ENCODE peak calls at places on chromosomes 11 and 22, in five cellular contexts. One of them, this sample, is unnamed.

GRCh38 chr11:122772945-122773344 is 65.4 kb upstream of the CRTAM start:
- DNase-seq in naive thymus-derived CD8-positive, alpha-beta T cell: no peak
- DNase-seq in astrocyte: peak
- DNase-seq in CD4-positive, alpha-beta memory T cell: no peak
- DNase-seq in EL: peak
- DNase-seq in this sample: peak

GRCh38 chr11:115501895-115502589 is 2.2 kb downstream of the CADM1 start:
- DNase-seq in naive thymus-derived CD8-positive, alpha-beta T cell: no peak
- DNase-seq in astrocyte: peak
- DNase-seq in CD4-positive, alpha-beta memory T cell: no peak
- DNase-seq in EL: no peak
- DNase-seq in this sample: no peak

GRCh38 chr11:32178692-32179091 is 87.8 kb downstream of the RCN1 start:
- DNase-seq in naive thymus-derived CD8-positive, alpha-beta T cell: no peak
- DNase-seq in astrocyte: no peak
- DNase-seq in CD4-positive, alpha-beta memory T cell: no peak
- DNase-seq in EL: no peak
- DNase-seq in this sample: no peak

GRCh38 chr22:46990937-46991520 is 228.6 kb downstream of the TBC1D22A start:
- DNase-seq in naive thymus-derived CD8-positive, alpha-beta T cell: no peak
- DNase-seq in astrocyte: no peak
- DNase-seq in CD4-positive, alpha-beta memory T cell: no peak
- DNase-seq in EL: no peak
- DNase-seq in this sample: no peak

GRCh38 chr22:19238900-19239299 is 52.6 kb downstream of the CLTCL1 start:
- DNase-seq in naive thymus-derived CD8-positive, alpha-beta T cell: no peak
- DNase-seq in astrocyte: peak
- DNase-seq in CD4-positive, alpha-beta memory T cell: no peak
- DNase-seq in EL: no peak
- DNase-seq in this sample: no peak

GRCh38 chr11:128772814-128773213 is 78.9 kb downstream of the FLI1 start:
- DNase-seq in naive thymus-derived CD8-positive, alpha-beta T cell: peak
- DNase-seq in astrocyte: no peak
- DNase-seq in CD4-positive, alpha-beta memory T cell: peak
- DNase-seq in EL: no peak
- DNase-seq in this sample: no peak

GRCh38 chr11:122101625-122102291 is 14.3 kb downstream of the BLID start:
- DNase-seq in naive thymus-derived CD8-positive, alpha-beta T cell: no peak
- DNase-seq in astrocyte: peak
- DNase-seq in CD4-positive, alpha-beta memory T cell: no peak
- DNase-seq in EL: peak
- DNase-seq in this sample: peak

GRCh38 chr11:118353084-118353710 is 6.2 kb upstream of the UBE4A start:
- DNase-seq in naive thymus-derived CD8-positive, alpha-beta T cell: no peak
- DNase-seq in astrocyte: no peak
- DNase-seq in CD4-positive, alpha-beta memory T cell: no peak
- DNase-seq in EL: peak
- DNase-seq in this sample: no peak

GRCh38 chr22:41917906-41918791 is 3.3 kb upstream of the SHISA8 start:
- DNase-seq in naive thymus-derived CD8-positive, alpha-beta T cell: no peak
- DNase-seq in astrocyte: peak
- DNase-seq in CD4-positive, alpha-beta memory T cell: no peak
- DNase-seq in EL: peak
- DNase-seq in this sample: peak

GRCh38 chr11:45906965-45907591 is at the start of gene FREY1:
- DNase-seq in naive thymus-derived CD8-positive, alpha-beta T cell: no peak
- DNase-seq in astrocyte: no peak
- DNase-seq in CD4-positive, alpha-beta memory T cell: no peak
- DNase-seq in EL: no peak
- DNase-seq in this sample: no peak

GRCh38 chr11:36015806-36016205 is 71.9 kb downstream of the LDLRAD3 start:
- DNase-seq in naive thymus-derived CD8-positive, alpha-beta T cell: no peak
- DNase-seq in astrocyte: no peak
- DNase-seq in CD4-positive, alpha-beta memory T cell: no peak
- DNase-seq in EL: no peak
- DNase-seq in this sample: no peak

GRCh38 chr22:22371031-22371541 is 126.5 kb downstream of the VPREB1 start:
- DNase-seq in naive thymus-derived CD8-positive, alpha-beta T cell: no peak
- DNase-seq in astrocyte: no peak
- DNase-seq in CD4-positive, alpha-beta memory T cell: no peak
- DNase-seq in EL: no peak
- DNase-seq in this sample: no peak

GRCh38 chr22:23888615-23889401 is 5.4 kb upstream of the MIF start:
- DNase-seq in naive thymus-derived CD8-positive, alpha-beta T cell: no peak
- DNase-seq in astrocyte: no peak
- DNase-seq in CD4-positive, alpha-beta memory T cell: no peak
- DNase-seq in EL: peak
- DNase-seq in this sample: peak

This sample was measured in brain microvascular endothelial cell.